ENCODE peak calls at places on chromosome 7, in five cellular contexts. I, J, N, T and A are unnamed samples.

GRCh38 chr7:27172388-27172774 is 1.7 kb downstream of the HOXA10 start:
- DNase-seq in I (no peak), J (no peak), N (no peak), T (no peak), A (no peak)

GRCh38 chr7:48295572-48295971 is 124.3 kb downstream of the ABCA13 start:
- DNase-seq in I (no peak), J (no peak), N (peak; percentile 4), T (no peak), A (no peak)

GRCh38 chr7:118826237-118826636 is 601.7 kb downstream of the ANKRD7 start:
- DNase-seq in I (no peak), J (no peak), N (no peak), T (peak; percentile 44), A (no peak)

GRCh38 chr7:78197447-78197846 is 398.9 kb downstream of the PHTF2 start:
- DNase-seq in I (no peak), J (no peak), N (peak; percentile 76), T (no peak), A (no peak)

GRCh38 chr7:43481905-43482678 is 100.8 kb upstream of the STK17A start:
- DNase-seq in I (no peak), J (no peak), N (peak; percentile 35), T (no peak), A (no peak)

GRCh38 chr7:139574618-139575337 is 51.3 kb downstream of the CLEC2L start:
- DNase-seq in I (peak; percentile 46), J (no peak), N (no peak), T (no peak), A (no peak)

GRCh38 chr7:30859940-30860623 is 51.6 kb upstream of the AQP1 start:
- DNase-seq in I (no peak), J (no peak), N (no peak), T (no peak), A (no peak)

GRCh38 chr7:155365146-155365874 is 67.6 kb downstream of the INSIG1 start:
- DNase-seq in I (no peak), J (no peak), N (no peak), T (peak; percentile 59), A (no peak)

GRCh38 chr7:138352570-138353461 is 107.2 kb upstream of the TRIM24 start:
- DNase-seq in I (no peak), J (no peak), N (no peak), T (no peak), A (no peak)

GRCh38 chr7:54841772-54842707 is 83.0 kb upstream of the SEC61G start:
- DNase-seq in I (no peak), J (peak; percentile 23), N (peak; percentile 80), T (no peak), A (no peak)

GRCh38 chr7:1716263-1717094 is 46.4 kb downstream of the ELFN1 start:
- DNase-seq in I (no peak), J (no peak), N (peak; percentile 28), T (peak; percentile 86), A (no peak)

GRCh38 chr7:5284304-5285281 is 1.9 kb downstream of the SLC29A4 start:
- DNase-seq in I (no peak), J (peak; percentile 51), N (no peak), T (peak; percentile 90), A (peak; percentile 88)

GRCh38 chr7:141945356-141945755 is 1.4 kb downstream of the CLEC5A start:
- DNase-seq in I (no peak), J (no peak), N (no peak), T (no peak), A (no peak)

GRCh38 chr7:44761207-44762161 is 12.8 kb downstream of the ZMIZ2 start:
- DNase-seq in I (peak; percentile 59), J (no peak), N (peak; percentile 24), T (peak; percentile 95), A (no peak)

GRCh38 chr7:46767071-46767470 is 814.8 kb downstream of the TNS3 start:
- DNase-seq in I (no peak), J (no peak), N (no peak), T (no peak), A (no peak)

GRCh38 chr7:140402178-140402835 is 1.6 kb upstream of the RAB19 start:
- DNase-seq in I (no peak), J (no peak), N (peak; percentile 57), T (no peak), A (no peak)

GRCh38 chr7:50397320-50397970 is 52.7 kb downstream of the FIGNL1 start:
- DNase-seq in I (no peak), J (no peak), N (no peak), T (no peak), A (no peak)

GRCh38 chr7:107813524-107813923 is 10.5 kb upstream of the SLC26A3 start:
- DNase-seq in I (no peak), J (no peak), N (no peak), T (no peak), A (no peak)

GRCh38 chr7:38694326-38694725 is 63.2 kb upstream of the AMPH start:
- DNase-seq in I (no peak), J (no peak), N (no peak), T (no peak), A (no peak)

GRCh38 chr7:106095634-106096033 is 16.5 kb downstream of the SYPL1 start:
- DNase-seq in I (no peak), J (no peak), N (no peak), T (no peak), A (no peak)

GRCh38 chr7:112125250-112125649 is 80.9 kb downstream of the DOCK4 start:
- DNase-seq in I (no peak), J (no peak), N (no peak), T (no peak), A (no peak)

GRCh38 chr7:31107106-31108090 is 55.3 kb downstream of the ADCYAP1R1 start:
- DNase-seq in I (no peak), J (no peak), N (no peak), T (no peak), A (no peak)

GRCh38 chr7:45599851-45600706 is 25.9 kb downstream of the ADCY1 start:
- DNase-seq in I (no peak), J (peak; percentile 0), N (no peak), T (no peak), A (no peak)

GRCh38 chr7:81525901-81526300 is 243.9 kb downstream of the HGF start:
- DNase-seq in I (no peak), J (no peak), N (no peak), T (no peak), A (no peak)

GRCh38 chr7:44052771-44053365 is 8.4 kb downstream of the DBNL start:
- DNase-seq in I (no peak), J (no peak), N (no peak), T (no peak), A (no peak)

GRCh38 chr7:120834726-120835125 is 23.2 kb downstream of the TSPAN12 start:
- DNase-seq in I (no peak), J (no peak), N (no peak), T (no peak), A (no peak)

DNA sequence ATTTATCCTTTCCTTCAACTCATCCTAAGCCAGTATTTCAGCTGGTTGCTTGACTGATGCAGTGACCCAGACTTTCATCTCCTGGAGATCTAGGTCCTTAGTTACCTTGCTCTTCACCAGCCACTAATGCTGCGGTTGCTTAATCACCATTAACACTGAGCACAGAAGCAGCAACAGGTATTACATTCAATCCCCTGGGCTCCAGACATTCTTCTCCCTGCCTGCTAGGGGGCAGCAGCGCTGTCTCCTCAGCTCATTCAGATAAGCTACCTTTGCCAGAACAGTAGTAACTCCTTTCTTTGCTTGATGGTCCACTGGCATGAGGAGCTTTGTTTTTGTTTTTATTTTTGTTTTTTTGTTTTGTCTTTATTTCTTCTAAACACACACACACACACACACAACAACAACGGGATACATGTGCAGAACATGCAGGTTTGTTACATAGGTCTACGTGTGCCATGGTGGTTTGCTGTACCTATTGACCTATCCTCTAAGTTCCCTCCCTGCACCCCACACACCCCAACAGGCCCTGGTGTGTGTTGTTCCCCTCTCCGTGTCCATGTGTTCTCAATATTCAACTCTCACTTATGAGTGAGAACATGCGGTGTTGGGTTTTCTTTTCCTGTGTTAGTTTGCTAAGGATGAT is 1043.2 kb upstream of the C7orf33 start:
- DNase-seq in I (no peak), J (no peak), N (no peak), T (peak; percentile 24), A (no peak)
- TF ChIP-seq CTCF in I (no peak), J (peak; percentile 65), N (peak; percentile 26), T (peak; percentile 70), A (peak; percentile 53)

GRCh38 chr7:150931199-150931869 is 46.8 kb downstream of the KCNH2 start:
- DNase-seq in I (no peak), J (no peak), N (no peak), T (peak; percentile 83), A (peak; percentile 64)

GRCh38 chr7:150927157-150927953 is 50.8 kb downstream of the KCNH2 start:
- DNase-seq in I (no peak), J (no peak), N (no peak), T (no peak), A (no peak)

GRCh38 chr7:150924256-150924851 is 53.8 kb downstream of the KCNH2 start:
- DNase-seq in I (no peak), J (no peak), N (no peak), T (no peak), A (no peak)

GRCh38 chr7:150926066-150926465 is 52.1 kb downstream of the KCNH2 start:
- DNase-seq in I (no peak), J (no peak), N (no peak), T (no peak), A (no peak)

GRCh38 chr7:150927954-150928340 is 50.2 kb downstream of the KCNH2 start:
- DNase-seq in I (no peak), J (no peak), N (no peak), T (no peak), A (no peak)
- TF ChIP-seq CTCF in I (no peak), J (peak; percentile 36), N (no peak), T (no peak), A (no peak)

GRCh38 chr7:134945711-134946110 is 40.6 kb upstream of the AGBL3 start:
- DNase-seq in I (no peak), J (no peak), N (no peak), T (no peak), A (no peak)

GRCh38 chr7:134941947-134942346 is 44.4 kb upstream of the AGBL3 start:
- DNase-seq in I (no peak), J (no peak), N (no peak), T (no peak), A (no peak)

GRCh38 chr7:134942690-134943466 is 43.4 kb upstream of the AGBL3 start:
- DNase-seq in I (no peak), J (no peak), N (no peak), T (no peak), A (no peak)

GRCh38 chr7:134946260-134946659 is 40.0 kb upstream of the AGBL3 start:
- DNase-seq in I (no peak), J (no peak), N (peak; percentile 48), T (no peak), A (no peak)

DNA sequence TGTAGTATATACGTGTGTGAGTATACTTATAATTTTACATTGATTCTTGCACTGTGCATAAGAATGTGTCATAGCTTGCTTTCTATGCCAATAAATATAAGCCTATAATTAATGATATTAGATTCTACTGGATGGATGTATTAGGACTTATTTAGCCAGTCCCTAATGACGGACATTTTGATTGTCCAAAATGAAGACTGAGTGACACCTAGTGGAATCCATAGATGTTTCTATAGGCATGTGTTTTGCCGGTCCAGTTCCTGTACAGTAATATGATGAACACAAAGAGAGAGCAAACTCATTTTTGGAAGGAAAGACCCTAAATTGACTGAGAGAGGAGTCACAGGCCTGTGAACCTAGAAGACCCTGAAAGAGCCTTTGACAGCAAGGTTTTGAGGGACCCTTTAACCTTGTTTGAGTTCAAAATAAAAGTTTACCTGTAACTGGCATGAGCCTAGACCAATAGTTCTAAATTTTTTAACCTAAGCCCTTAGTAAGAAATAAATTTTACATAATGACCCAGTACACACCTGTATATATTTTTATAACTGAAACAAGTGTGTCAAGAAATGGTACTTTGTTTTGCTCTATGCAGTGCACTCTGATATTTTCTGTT is 42.4 kb upstream of the AGBL3 start:
- DNase-seq in I (no peak), J (no peak), N (peak; percentile 48), T (peak; percentile 74), A (no peak)
- TF ChIP-seq CTCF in I (peak; percentile 32), J (peak; percentile 56), N (no peak), T (peak; percentile 65), A (peak; percentile 37)

GRCh38 chr7:129213828-129214227 is 11.0 kb upstream of the AHCYL2 start:
- DNase-seq in I (no peak), J (peak; percentile 15), N (no peak), T (peak; percentile 81), A (no peak)
- TF ChIP-seq CTCF in I (no peak), J (no peak), N (no peak), T (no peak), A (no peak)